ENCODE peak calls at places on chromosomes 11 and 22, in four cellular contexts. One of them, this sample, is unnamed.

GRCh38 chr11:18005376-18006129 is 7.3 kb downstream of the SERGEF start:
- DNase-seq in WTC11: no peak
- DNase-seq in K562: no peak
- DNase-seq in GM12878: no peak
- DNase-seq in this sample: no peak

GRCh38 chr22:35308480-35308945 is 8.8 kb downstream of the TOM1 start:
- DNase-seq in WTC11: no peak
- DNase-seq in K562: no peak
- DNase-seq in GM12878: peak; percentile 88
- DNase-seq in this sample: no peak

GRCh38 chr22:20779014-20779812 is 5.3 kb downstream of the SERPIND1 start:
- DNase-seq in WTC11: no peak
- DNase-seq in K562: no peak
- DNase-seq in GM12878: no peak
- DNase-seq in this sample: no peak

GRCh38 chr11:68924073-68924925 is 20.6 kb downstream of the IGHMBP2 start:
- DNase-seq in WTC11: no peak
- DNase-seq in K562: no peak
- DNase-seq in GM12878: no peak
- DNase-seq in this sample: no peak

GRCh38 chr11:19594326-19594725 is 118.3 kb upstream of the NAV2 start:
- DNase-seq in WTC11: no peak
- DNase-seq in K562: no peak
- DNase-seq in GM12878: no peak
- DNase-seq in this sample: no peak

GRCh38 chr22:20781272-20781990 is 7.5 kb downstream of the SERPIND1 start:
- DNase-seq in WTC11: no peak
- DNase-seq in K562: no peak
- DNase-seq in GM12878: no peak
- DNase-seq in this sample: no peak

GRCh38 chr11:115678942-115679341 is 174.7 kb upstream of the CADM1 start:
- DNase-seq in WTC11: peak; percentile 71
- DNase-seq in K562: no peak
- DNase-seq in GM12878: no peak
- DNase-seq in this sample: no peak

GRCh38 chr11:5380740-5381342 is 2.8 kb upstream of the OR51M1 start:
- DNase-seq in WTC11: peak; percentile 74
- DNase-seq in K562: peak; percentile 53
- DNase-seq in GM12878: no peak
- DNase-seq in this sample: peak; percentile 40

GRCh38 chr22:43925433-43926348 is 2.1 kb downstream of the PNPLA3 start:
- DNase-seq in WTC11: peak; percentile 30
- DNase-seq in K562: no peak
- DNase-seq in GM12878: no peak
- DNase-seq in this sample: no peak

GRCh38 chr11:114169321-114169749 is 109.8 kb downstream of the ZBTB16 start:
- DNase-seq in WTC11: no peak
- DNase-seq in K562: no peak
- DNase-seq in GM12878: no peak
- DNase-seq in this sample: no peak

GRCh38 chr11:77125695-77126094 is 2.4 kb upstream of the MYO7A start:
- DNase-seq in WTC11: no peak
- DNase-seq in K562: no peak
- DNase-seq in GM12878: no peak
- DNase-seq in this sample: no peak

GRCh38 chr22:27613099-27614089 is 188.2 kb downstream of the MN1 start:
- DNase-seq in WTC11: no peak
- DNase-seq in K562: no peak
- DNase-seq in GM12878: no peak
- DNase-seq in this sample: no peak

GRCh38 chr11:7575841-7576451 is 62.1 kb downstream of the PPFIBP2 start:
- DNase-seq in WTC11: no peak
- DNase-seq in K562: no peak
- DNase-seq in GM12878: no peak
- DNase-seq in this sample: peak; percentile 18

GRCh38 chr11:128763224-128763623 is 69.4 kb downstream of the FLI1 start:
- DNase-seq in WTC11: no peak
- DNase-seq in K562: no peak
- DNase-seq in GM12878: no peak
- DNase-seq in this sample: no peak

GRCh38 chr11:64235427-64236161 is 1.2 kb downstream of the VEGFB start:
- DNase-seq in WTC11: no peak
- DNase-seq in K562: no peak
- DNase-seq in GM12878: no peak
- DNase-seq in this sample: no peak

GRCh38 chr11:59918987-59919589 is 19.1 kb upstream of the OOSP1 start:
- DNase-seq in WTC11: peak; percentile 35
- DNase-seq in K562: peak; percentile 46
- DNase-seq in GM12878: no peak
- DNase-seq in this sample: peak; percentile 29

GRCh38 chr11:77370217-77370616 is 68.7 kb upstream of the GDPD4 start:
- DNase-seq in WTC11: no peak
- DNase-seq in K562: no peak
- DNase-seq in GM12878: no peak
- DNase-seq in this sample: no peak

GRCh38 chr11:704799-705645 is 1.0 kb upstream of the EPS8L2 start:
- DNase-seq in WTC11: no peak
- DNase-seq in K562: no peak
- DNase-seq in GM12878: no peak
- DNase-seq in this sample: peak; percentile 25

GRCh38 chr11:132131962-132132361 is 761.5 kb downstream of the NTM start:
- DNase-seq in WTC11: peak; percentile 53
- DNase-seq in K562: no peak
- DNase-seq in GM12878: no peak
- DNase-seq in this sample: no peak

GRCh38 chr11:62409831-62410230 is 9.0 kb upstream of the SCGB1A1 start:
- DNase-seq in WTC11: no peak
- DNase-seq in K562: no peak
- DNase-seq in GM12878: no peak
- DNase-seq in this sample: no peak

GRCh38 chr11:59891781-59892181 is 13.2 kb downstream of the OOSP3 start:
- DNase-seq in WTC11: peak; percentile 60
- DNase-seq in K562: peak; percentile 63
- DNase-seq in GM12878: no peak
- DNase-seq in this sample: no peak

GRCh38 chr22:27795053-27795452 is 6.5 kb downstream of the MN1 start:
- DNase-seq in WTC11: peak; percentile 59
- DNase-seq in K562: no peak
- DNase-seq in GM12878: no peak
- DNase-seq in this sample: no peak

GRCh38 chr22:49723478-49724029 is 104.1 kb downstream of the BRD1 start:
- DNase-seq in WTC11: no peak
- DNase-seq in K562: no peak
- DNase-seq in GM12878: no peak
- DNase-seq in this sample: no peak

GRCh38 chr22:23137905-23138520 is 3.8 kb downstream of the RSPH14 start:
- DNase-seq in WTC11: no peak
- DNase-seq in K562: peak; percentile 71
- DNase-seq in GM12878: peak; percentile 86
- DNase-seq in this sample: no peak

GRCh38 chr11:4194889-4195288 is 100.3 kb downstream of the RRM1 start:
- DNase-seq in WTC11: no peak
- DNase-seq in K562: peak; percentile 49
- DNase-seq in GM12878: no peak
- DNase-seq in this sample: no peak

GRCh38 chr11:110948112-110948511 is 235.9 kb upstream of the ARHGAP20 start:
- DNase-seq in WTC11: no peak
- DNase-seq in K562: no peak
- DNase-seq in GM12878: no peak
- DNase-seq in this sample: no peak

GRCh38 chr22:34236527-34236926 is 316.3 kb upstream of the LARGE1 start:
- DNase-seq in WTC11: no peak
- DNase-seq in K562: no peak
- DNase-seq in GM12878: no peak
- DNase-seq in this sample: no peak

GRCh38 chr11:126357055-126357962 is 1.8 kb downstream of the ST3GAL4 start:
- DNase-seq in WTC11: no peak
- DNase-seq in K562: no peak
- DNase-seq in GM12878: no peak
- DNase-seq in this sample: no peak

GRCh38 chr11:126354631-126355323 is 709 bp upstream of the ST3GAL4 start:
- DNase-seq in WTC11: no peak
- DNase-seq in K562: peak; percentile 44
- DNase-seq in GM12878: no peak
- DNase-seq in this sample: no peak

GRCh38 chr11:126355324-126355925 is at the start of gene ST3GAL4:
- DNase-seq in WTC11: peak; percentile 87
- DNase-seq in K562: peak; percentile 96
- DNase-seq in GM12878: peak; percentile 11
- DNase-seq in this sample: peak; percentile 100

GRCh38 chr11:126357969-126358762 is 2.7 kb downstream of the ST3GAL4 start:
- DNase-seq in WTC11: no peak
- DNase-seq in K562: no peak
- DNase-seq in GM12878: no peak
- DNase-seq in this sample: no peak

GRCh38 chr11:126355926-126356897 is 726 bp downstream of the ST3GAL4 start:
- DNase-seq in WTC11: peak; percentile 51
- DNase-seq in K562: peak; percentile 50
- DNase-seq in GM12878: no peak
- DNase-seq in this sample: peak; percentile 58
- TF ChIP-seq USF1 in WTC11: no peak
- TF ChIP-seq USF1 in K562: no peak
- TF ChIP-seq USF1 in GM12878: no peak
- TF ChIP-seq USF1 in this sample: no peak

DNA sequence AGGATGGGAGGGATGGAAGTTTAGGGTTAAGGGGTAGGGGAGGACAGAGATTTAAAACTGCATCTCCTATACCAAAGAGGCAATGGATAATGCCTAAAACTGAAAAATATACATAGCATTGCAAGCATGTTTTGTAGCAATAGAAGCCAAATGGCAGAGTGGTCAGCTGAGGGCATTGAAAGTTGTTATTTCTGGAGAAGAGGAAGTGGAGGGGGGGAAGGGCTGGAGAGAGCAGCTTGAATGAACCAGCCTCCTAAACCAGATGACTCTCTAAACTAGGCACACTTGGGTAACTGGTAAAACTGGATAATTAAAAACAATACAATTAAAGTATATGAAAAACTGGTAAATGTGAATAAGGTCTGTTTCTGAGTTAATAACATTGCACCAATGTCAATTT is 70.3 kb upstream of the TP53I11 start:
- DNase-seq in WTC11: no peak
- DNase-seq in K562: no peak
- DNase-seq in GM12878: no peak
- DNase-seq in this sample: no peak
- TF ChIP-seq USF1 in WTC11: no peak
- TF ChIP-seq USF1 in K562: no peak
- TF ChIP-seq USF1 in GM12878: no peak
- TF ChIP-seq USF1 in this sample: no peak

GRCh38 chr22:29202231-29203192 is 3.2 kb upstream of the EMID1 start:
- DNase-seq in WTC11: peak; percentile 59
- DNase-seq in K562: peak; percentile 65
- DNase-seq in GM12878: peak; percentile 91
- DNase-seq in this sample: peak; percentile 41

GRCh38 chr22:29199702-29200400 is 5.8 kb upstream of the EMID1 start:
- DNase-seq in WTC11: no peak
- DNase-seq in K562: no peak
- DNase-seq in GM12878: no peak
- DNase-seq in this sample: no peak

GRCh38 chr22:29201722-29202230 is 3.9 kb upstream of the EMID1 start:
- DNase-seq in WTC11: no peak
- DNase-seq in K562: no peak
- DNase-seq in GM12878: no peak
- DNase-seq in this sample: no peak

GRCh38 chr22:29203456-29203855 is 2.2 kb upstream of the EMID1 start:
- DNase-seq in WTC11: no peak
- DNase-seq in K562: no peak
- DNase-seq in GM12878: no peak
- DNase-seq in this sample: no peak

GRCh38 chr22:29200901-29201300 is 4.8 kb upstream of the EMID1 start:
- DNase-seq in WTC11: no peak
- DNase-seq in K562: no peak
- DNase-seq in GM12878: no peak
- DNase-seq in this sample: no peak
- TF ChIP-seq USF1 in WTC11: no peak
- TF ChIP-seq USF1 in K562: no peak
- TF ChIP-seq USF1 in GM12878: no peak
- TF ChIP-seq USF1 in this sample: no peak

GRCh38 chr11:122706689-122707088 is 51.2 kb downstream of the UBASH3B start:
- DNase-seq in WTC11: no peak
- DNase-seq in K562: no peak
- DNase-seq in GM12878: no peak
- DNase-seq in this sample: no peak

GRCh38 chr11:122711831-122712378 is 56.4 kb downstream of the UBASH3B start:
- DNase-seq in WTC11: no peak
- DNase-seq in K562: no peak
- DNase-seq in GM12878: no peak
- DNase-seq in this sample: peak; percentile 67

GRCh38 chr11:122711362-122711761 is 55.8 kb downstream of the UBASH3B start:
- DNase-seq in WTC11: no peak
- DNase-seq in K562: no peak
- DNase-seq in GM12878: no peak
- DNase-seq in this sample: no peak

GRCh38 chr11:122707111-122707510 is 51.6 kb downstream of the UBASH3B start:
- DNase-seq in WTC11: no peak
- DNase-seq in K562: no peak
- DNase-seq in GM12878: no peak
- DNase-seq in this sample: no peak

GRCh38 chr11:122709042-122709760 is 53.7 kb downstream of the UBASH3B start:
- DNase-seq in WTC11: no peak
- DNase-seq in K562: no peak
- DNase-seq in GM12878: no peak
- DNase-seq in this sample: no peak
- TF ChIP-seq USF1 in WTC11: no peak
- TF ChIP-seq USF1 in K562: no peak
- TF ChIP-seq USF1 in GM12878: no peak
- TF ChIP-seq USF1 in this sample: no peak

DNA sequence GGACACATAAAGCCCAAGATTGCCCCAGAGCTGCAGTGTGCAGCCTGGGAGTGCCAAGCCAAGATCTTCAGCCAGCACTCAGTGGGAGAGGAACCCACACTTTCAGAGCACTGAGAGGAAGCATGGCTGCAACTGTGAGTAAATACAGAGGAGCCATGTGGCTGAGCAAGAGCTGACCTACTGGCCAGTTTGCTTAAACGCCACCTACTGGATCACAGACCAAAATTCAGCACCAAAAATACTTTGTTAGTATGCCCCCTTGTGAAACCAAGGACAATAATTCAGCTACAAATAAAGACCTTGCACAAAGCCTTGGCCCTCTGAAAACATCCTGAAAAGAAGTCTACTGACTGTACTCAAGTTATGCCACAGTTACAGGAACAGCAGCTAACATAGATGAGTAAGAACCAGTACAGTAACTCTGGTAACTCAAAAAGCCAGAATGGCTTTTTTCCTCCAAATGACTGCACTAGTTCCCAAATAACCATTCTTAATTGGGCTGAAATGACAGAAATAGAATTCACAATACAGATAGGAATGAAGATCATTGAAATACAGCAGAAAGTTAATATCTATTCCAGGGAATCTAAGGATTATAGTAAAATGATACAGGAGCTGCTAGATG is 10.1 kb upstream of the OR4A15 start:
- DNase-seq in WTC11: no peak
- DNase-seq in K562: no peak
- DNase-seq in GM12878: no peak
- DNase-seq in this sample: no peak
- TF ChIP-seq USF1 in WTC11: no peak
- TF ChIP-seq USF1 in K562: no peak
- TF ChIP-seq USF1 in GM12878: no peak
- TF ChIP-seq USF1 in this sample: no peak